ENCODE peak calls at places on chromosome 21, in six cellular contexts. I is IMR-90, D is pancreas, T is body of pancreas, X is heart left ventricle, G is uterus. P is an unnamed sample. For H3K27me3, the result is how much of the 10 kb centered on the place peaks cover.

GRCh38 chr21:33403128-33403785 is at the start of gene IFNGR2:
- DNase-seq in I (no peak), X (peak), T (peak), G (peak), D (peak), P (no peak)

GRCh38 chr21:34517491-34518245 is 5.7 kb upstream of the KCNE1 start:
- DNase-seq in T (peak), X (no peak), I (no peak), D (no peak), G (no peak), P (no peak)

GRCh38 chr21:26499475-26499874 is 73.6 kb downstream of the CYYR1 start:
- DNase-seq in D (no peak), G (no peak), I (no peak), T (no peak), X (no peak), P (no peak)

GRCh38 chr21:26553921-26554320 is 19.2 kb downstream of the CYYR1 start:
- DNase-seq in D (no peak), T (no peak), I (no peak), G (no peak), X (no peak), P (no peak)

GRCh38 chr21:39073717-39074116 is 109.5 kb downstream of the PSMG1 start:
- DNase-seq in D (no peak), T (no peak), I (no peak), X (no peak), G (no peak), P (peak)

GRCh38 chr21:32726742-32727477 is 903 bp downstream of the SYNJ1 start:
- DNase-seq in D (peak), I (peak), X (peak), T (peak), G (no peak), P (peak)

GRCh38 chr21:15446193-15446592 is 283.6 kb upstream of the USP25 start:
- DNase-seq in I (no peak), T (no peak), X (no peak), G (no peak), D (no peak), P (no peak)

GRCh38 chr21:38930838-38931237 is 125.1 kb downstream of the ETS2 start:
- DNase-seq in G (no peak), X (no peak), D (no peak), I (peak), T (peak), P (peak)

GRCh38 chr21:42703173-42703908 is 49.9 kb downstream of the PDE9A start:
- DNase-seq in T (no peak), G (no peak), X (no peak), I (no peak), D (no peak), P (no peak)

GRCh38 chr21:27681841-27682240 is 715.0 kb upstream of the ADAMTS5 start:
- DNase-seq in D (no peak), T (no peak), X (no peak), G (no peak), I (peak), P (no peak)

GRCh38 chr21:27291006-27291405 is 324.1 kb upstream of the ADAMTS5 start:
- DNase-seq in I (no peak), T (no peak), G (no peak), D (no peak), X (no peak), P (no peak)

GRCh38 chr21:33078907-33079582 is 9.1 kb downstream of the OLIG1 start:
- DNase-seq in D (peak), I (peak), T (peak), X (no peak), G (no peak), P (no peak)

GRCh38 chr21:44982558-44983244 is 42.9 kb downstream of the SLX9 start:
- DNase-seq in D (no peak), I (peak), T (no peak), X (peak), G (no peak), P (peak)

GRCh38 chr21:32073593-32073992 is 200.8 kb downstream of the HUNK start:
- DNase-seq in G (no peak), X (no peak), D (no peak), T (no peak), I (no peak), P (no peak)

GRCh38 chr21:38643404-38644023 is 145.2 kb upstream of the ERG start:
- DNase-seq in D (no peak), G (no peak), I (no peak), X (no peak), T (no peak), P (no peak)

GRCh38 chr21:14687277-14687642 is 141.1 kb upstream of the SAMSN1 start:
- DNase-seq in T (no peak), X (no peak), D (no peak), I (no peak), G (no peak), P (no peak)

GRCh38 chr21:34844033-34844923 is 175.5 kb downstream of the CLIC6 start:
- DNase-seq in D (peak), G (no peak), I (peak), T (peak), X (peak), P (no peak)

GRCh38 chr21:44952929-44953627 is 13.2 kb downstream of the SLX9 start:
- DNase-seq in I (no peak), T (no peak), G (no peak), X (no peak), D (no peak), P (no peak)

GRCh38 chr21:14922980-14923379 is 141.8 kb downstream of the NRIP1 start:
- DNase-seq in D (no peak), G (no peak), X (no peak), T (no peak), I (no peak), P (no peak)

GRCh38 chr21:14589855-14590563 is 43.9 kb upstream of the SAMSN1 start:
- DNase-seq in T (no peak), I (no peak), G (no peak), X (no peak), D (no peak), P (no peak)

GRCh38 chr21:31543191-31543590 is 116.3 kb upstream of the SOD1 start:
- DNase-seq in X (no peak), T (peak), I (peak), G (no peak), D (no peak), P (no peak)

GRCh38 chr21:16071082-16071481 is 341.3 kb downstream of the USP25 start:
- DNase-seq in I (no peak), G (peak), X (no peak), D (no peak), T (no peak), P (no peak)

GRCh38 chr21:45060675-45061311 is 13.6 kb upstream of the ADARB1 start:
- DNase-seq in I (no peak), T (no peak), X (no peak), G (no peak), D (no peak), P (no peak)

GRCh38 chr21:32979598-32980268 is 46.0 kb upstream of the OLIG2 start:
- DNase-seq in T (no peak), X (no peak), G (no peak), I (no peak), D (no peak), P (no peak)

GRCh38 chr21:45590246-45590725 is 48.0 kb upstream of the SLC19A1 start:
- DNase-seq in X (peak), T (peak), I (peak), D (peak), G (peak), P (no peak)

GRCh38 chr21:34877485-34878128 is 171.5 kb downstream of the RUNX1 start:
- DNase-seq in D (peak), I (no peak), T (peak), X (no peak), G (no peak), P (no peak)

GRCh38 chr21:44930543-44930981 is 9.3 kb upstream of the SLX9 start:
- DNase-seq in D (peak), T (no peak), G (no peak), I (no peak), X (no peak), P (no peak)

GRCh38 chr21:28639742-28640141 is 352.9 kb downstream of the LTN1 start:
- DNase-seq in G (no peak), I (no peak), T (no peak), X (no peak), D (no peak), P (no peak)

GRCh38 chr21:39373634-39374033 is 24.7 kb upstream of the HMGN1 start:
- DNase-seq in G (no peak), T (peak), I (peak), D (no peak), X (no peak), P (no peak)

GRCh38 chr21:43712268-43712942 is 6.5 kb upstream of the PDXK start:
- DNase-seq in I (peak), D (peak), X (no peak), T (peak), G (no peak), P (no peak)
- H3K27ac ChIP-seq in I (no peak), D (peak), X (no peak), T (peak), G (no peak), P (peak)

DNA sequence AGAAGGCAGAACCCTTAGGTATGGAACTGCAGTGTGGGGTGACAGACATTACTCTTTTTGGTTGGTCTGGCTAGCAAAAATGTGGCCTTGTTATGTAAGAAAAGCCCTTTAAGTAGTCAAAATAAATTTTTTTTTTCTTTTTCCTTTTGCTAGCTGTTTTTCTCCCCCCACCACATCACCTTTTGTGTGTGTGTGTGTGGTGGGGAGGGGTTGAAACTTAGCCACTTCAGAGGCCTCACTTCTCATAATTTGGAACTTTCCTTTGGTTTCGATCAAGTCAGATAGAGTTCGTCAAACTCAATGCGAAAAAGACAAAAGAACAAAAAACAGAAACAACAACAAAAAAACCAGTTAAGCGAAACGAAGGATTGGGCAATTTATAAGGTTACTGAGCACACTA is 1.9 kb upstream of the PRMT2 start:
- DNase-seq in D (no peak), T (no peak), X (no peak), I (no peak), G (no peak), P (no peak)
- H3K27me3 ChIP-seq in D (under half), T (under half), X (under half), I (under half), G (under half), P (under half)

GRCh38 chr21:36785615-36786014 is 86.7 kb downstream of the SIM2 start:
- DNase-seq in T (no peak), G (no peak), D (no peak), X (no peak), I (peak), P (no peak)

GRCh38 chr21:36783612-36784383 is 84.9 kb downstream of the SIM2 start:
- DNase-seq in I (peak), D (no peak), X (no peak), G (no peak), T (no peak), P (no peak)

GRCh38 chr21:36788116-36788515 is 89.2 kb downstream of the SIM2 start:
- DNase-seq in T (no peak), I (no peak), X (no peak), D (no peak), G (no peak), P (no peak)

GRCh38 chr21:36780861-36781260 is 81.9 kb downstream of the SIM2 start:
- DNase-seq in D (no peak), T (no peak), I (no peak), X (no peak), G (no peak), P (no peak)

GRCh38 chr21:36784942-36785341 is 86.0 kb downstream of the SIM2 start:
- DNase-seq in D (no peak), I (no peak), X (peak), T (no peak), G (no peak), P (no peak)
- H3K4me3 ChIP-seq in D (no peak), I (no peak), X (no peak), T (no peak), G (no peak), P (no peak)

GRCh38 chr21:41681939-41682718 is 84.7 kb downstream of the RIPK4 start:
- DNase-seq in G (no peak), D (no peak), I (no peak), X (no peak), T (no peak), P (no peak)

GRCh38 chr21:41678944-41679343 is 87.9 kb downstream of the RIPK4 start:
- DNase-seq in D (peak), G (peak), X (peak), T (peak), I (peak), P (peak)

GRCh38 chr21:41682719-41683179 is 84.1 kb downstream of the RIPK4 start:
- DNase-seq in I (no peak), X (no peak), D (no peak), G (no peak), T (no peak), P (no peak)

GRCh38 chr21:41681336-41681801 is 85.5 kb downstream of the RIPK4 start:
- DNase-seq in D (peak), X (no peak), I (no peak), T (peak), G (no peak), P (no peak)

GRCh38 chr21:41680444-41681335 is 86.2 kb downstream of the RIPK4 start:
- DNase-seq in D (no peak), X (no peak), T (peak), I (no peak), G (no peak), P (no peak)
- H3K27ac ChIP-seq in D (peak), X (no peak), T (peak), I (no peak), G (no peak), P (no peak)

DNA sequence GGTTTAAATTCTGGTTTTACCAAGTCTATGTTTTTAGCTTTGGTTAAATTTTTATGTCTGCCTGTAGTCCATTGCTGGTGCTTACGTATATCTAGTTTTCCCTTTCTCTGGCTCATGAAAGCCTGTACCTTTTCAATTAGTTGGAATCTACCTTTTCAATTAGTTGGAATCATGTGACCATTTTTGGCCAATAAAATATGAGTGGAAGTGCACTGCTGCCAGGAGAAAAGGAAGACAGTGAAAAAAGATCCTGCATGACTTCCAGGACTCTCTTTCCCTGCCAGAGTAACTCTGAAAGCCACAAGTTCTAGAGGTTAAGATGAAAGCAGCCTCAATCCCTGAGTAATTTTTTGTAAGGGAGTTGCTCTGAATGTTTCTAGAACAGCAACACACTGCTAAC is 2.2 kb upstream of the GRIK1 start:
- DNase-seq in G (no peak), I (no peak), T (no peak), X (no peak), D (no peak), P (no peak)
- H3K27me3 ChIP-seq in G (under half), I (under half), T (under half), X (half or more), D (under half), P (under half)